ENCODE peak calls at places on chromosomes 3 and 15, in six cellular contexts. Y is upper lobe of left lung; U is activated naive CD4-positive, alpha-beta T cell treated with anti-CD3 and anti-CD28 coated beads for 36 hours; I is H1; R is T-cell; J is glutamatergic neuron. T is an unnamed sample.

GRCh38 chr3:113431811-113432210 is 9.5 kb downstream of the CFAP44 start:
- DNase-seq in I (no peak), U (no peak), R (no peak), Y (no peak), J (no peak), T (no peak)

GRCh38 chr15:36818260-36818659 is 238.8 kb downstream of the CDIN1 start:
- DNase-seq in U (no peak), R (no peak), I (no peak), J (no peak), Y (no peak), T (no peak)

GRCh38 chr15:101258238-101259144 is 6.6 kb upstream of the CHSY1 start:
- DNase-seq in I (peak), U (peak), J (peak), R (no peak), Y (no peak), T (no peak)

GRCh38 chr3:175258763-175259162 is 399.6 kb downstream of the NAALADL2 start:
- DNase-seq in U (no peak), J (no peak), R (no peak), Y (no peak), I (no peak), T (no peak)

GRCh38 chr3:187368251-187368733 is at the start of gene RTP4:
- DNase-seq in R (peak), J (no peak), Y (no peak), I (no peak), U (peak), T (no peak)

GRCh38 chr15:74598126-74598842 is 17.4 kb upstream of the CLK3 start:
- DNase-seq in U (peak), Y (peak), R (peak), I (peak), J (peak), T (peak)

GRCh38 chr3:178646205-178646604 is 110.0 kb downstream of the KCNMB2 start:
- DNase-seq in R (no peak), J (no peak), Y (no peak), U (no peak), I (no peak), T (no peak)

GRCh38 chr3:64730651-64731050 is 42.9 kb upstream of the ADAMTS9 start:
- DNase-seq in J (no peak), U (no peak), Y (no peak), R (no peak), I (no peak), T (no peak)

GRCh38 chr3:183224180-183224579 is 28.9 kb upstream of the B3GNT5 start:
- DNase-seq in U (no peak), R (no peak), J (no peak), Y (no peak), I (no peak), T (no peak)

GRCh38 chr3:4565806-4566501 is 72.8 kb downstream of the ITPR1 start:
- DNase-seq in R (no peak), U (no peak), J (no peak), Y (no peak), I (no peak), T (no peak)

GRCh38 chr3:125594581-125595011 is 701 bp downstream of the OSBPL11 start:
- DNase-seq in Y (no peak), J (no peak), R (no peak), U (peak), I (no peak), T (no peak)

GRCh38 chr3:104909721-104910120 is 457.0 kb upstream of the ALCAM start:
- DNase-seq in U (no peak), J (no peak), R (no peak), I (no peak), Y (no peak), T (no peak)

GRCh38 chr3:46994801-46995731 is 15.6 kb downstream of the NBEAL2 start:
- DNase-seq in Y (no peak), I (no peak), U (no peak), J (no peak), R (no peak), T (no peak)

GRCh38 chr15:80455668-80456442 is 51.7 kb downstream of the ARNT2 start:
- DNase-seq in U (peak), R (peak), J (peak), Y (no peak), I (peak), T (no peak)

GRCh38 chr3:46284981-46285683 is 42.9 kb downstream of the CCR3 start:
- DNase-seq in J (no peak), R (peak), Y (peak), U (peak), I (no peak), T (no peak)

GRCh38 chr15:92848852-92849598 is 51.1 kb upstream of the CHD2 start:
- DNase-seq in J (no peak), U (peak), Y (no peak), I (no peak), R (peak), T (no peak)

GRCh38 chr3:5250467-5251195 is 63.1 kb downstream of the EDEM1 start:
- DNase-seq in U (no peak), I (no peak), R (no peak), J (no peak), Y (no peak), T (no peak)

GRCh38 chr3:134904796-134905646 is 110.0 kb downstream of the EPHB1 start:
- DNase-seq in J (no peak), Y (no peak), U (no peak), R (no peak), I (no peak), T (no peak)

GRCh38 chr3:54863366-54863765 is 64.5 kb downstream of the LRTM1 start:
- DNase-seq in J (no peak), U (no peak), Y (no peak), I (no peak), R (no peak), T (no peak)

GRCh38 chr3:151191095-151191494 is 11.9 kb downstream of the GPR171 start:
- DNase-seq in J (no peak), Y (no peak), I (no peak), U (no peak), R (no peak), T (no peak)

GRCh38 chr3:152128356-152128755 is 140.4 kb upstream of the MBNL1 start:
- DNase-seq in R (no peak), Y (no peak), J (no peak), I (no peak), U (no peak), T (no peak)